ENCODE peak calls at places on chromosome 12, in five cellular contexts. One of them, this sample, is unnamed.

GRCh38 chr12:34033628-34034296 is 11.5 kb downstream of the ALG10 start:
- DNase-seq in CD8-positive, alpha-beta T cell: no peak
- DNase-seq in neural progenitor cell: peak
- DNase-seq in Peyer's patch: no peak
- DNase-seq in tibial artery: no peak
- DNase-seq in this sample: no peak

GRCh38 chr12:25241171-25242020 is 9.3 kb downstream of the KRAS start:
- DNase-seq in tibial artery: no peak
- DNase-seq in CD8-positive, alpha-beta T cell: no peak
- DNase-seq in neural progenitor cell: peak
- DNase-seq in Peyer's patch: no peak
- DNase-seq in this sample: no peak

GRCh38 chr12:62006076-62006732 is 254.0 kb upstream of the USP15 start:
- DNase-seq in tibial artery: no peak
- DNase-seq in Peyer's patch: peak
- DNase-seq in neural progenitor cell: peak
- DNase-seq in CD8-positive, alpha-beta T cell: no peak
- DNase-seq in this sample: no peak

GRCh38 chr12:59056931-59057330 is 136.6 kb upstream of the LRIG3 start:
- DNase-seq in Peyer's patch: no peak
- DNase-seq in CD8-positive, alpha-beta T cell: no peak
- DNase-seq in neural progenitor cell: no peak
- DNase-seq in tibial artery: no peak
- DNase-seq in this sample: no peak

GRCh38 chr12:123384318-123384993 is 524 bp downstream of the KMT5A start:
- DNase-seq in neural progenitor cell: peak
- DNase-seq in Peyer's patch: peak
- DNase-seq in tibial artery: peak
- DNase-seq in CD8-positive, alpha-beta T cell: no peak
- DNase-seq in this sample: peak

GRCh38 chr12:4857472-4858291 is 52.0 kb upstream of the KCNA1 start:
- DNase-seq in neural progenitor cell: peak
- DNase-seq in CD8-positive, alpha-beta T cell: peak
- DNase-seq in Peyer's patch: peak
- DNase-seq in tibial artery: peak
- DNase-seq in this sample: peak

GRCh38 chr12:53892760-53893159 is 45.9 kb upstream of the HOXC13 start:
- DNase-seq in tibial artery: no peak
- DNase-seq in CD8-positive, alpha-beta T cell: no peak
- DNase-seq in neural progenitor cell: no peak
- DNase-seq in Peyer's patch: no peak
- DNase-seq in this sample: no peak

GRCh38 chr12:120231316-120232011 is 30.6 kb upstream of the RPLP0 start:
- DNase-seq in tibial artery: no peak
- DNase-seq in neural progenitor cell: no peak
- DNase-seq in Peyer's patch: peak
- DNase-seq in CD8-positive, alpha-beta T cell: peak
- DNase-seq in this sample: no peak

GRCh38 chr12:54060975-54061778 is 7.5 kb downstream of the HOXC4 start:
- DNase-seq in Peyer's patch: no peak
- DNase-seq in neural progenitor cell: no peak
- DNase-seq in CD8-positive, alpha-beta T cell: no peak
- DNase-seq in tibial artery: no peak
- DNase-seq in this sample: no peak

GRCh38 chr12:105067511-105068031 is 16.7 kb downstream of the ALDH1L2 start:
- DNase-seq in tibial artery: no peak
- DNase-seq in CD8-positive, alpha-beta T cell: no peak
- DNase-seq in Peyer's patch: no peak
- DNase-seq in neural progenitor cell: no peak
- DNase-seq in this sample: no peak

GRCh38 chr12:108117902-108118301 is 11.2 kb upstream of the WSCD2 start:
- DNase-seq in tibial artery: no peak
- DNase-seq in CD8-positive, alpha-beta T cell: no peak
- DNase-seq in Peyer's patch: no peak
- DNase-seq in neural progenitor cell: no peak
- DNase-seq in this sample: no peak

GRCh38 chr12:105477873-105478272 is 147.4 kb downstream of the C12orf75 start:
- DNase-seq in neural progenitor cell: no peak
- DNase-seq in Peyer's patch: no peak
- DNase-seq in CD8-positive, alpha-beta T cell: no peak
- DNase-seq in tibial artery: no peak
- DNase-seq in this sample: no peak

GRCh38 chr12:62738611-62739010 is 196.3 kb downstream of the PPM1H start:
- DNase-seq in neural progenitor cell: no peak
- DNase-seq in tibial artery: no peak
- DNase-seq in CD8-positive, alpha-beta T cell: no peak
- DNase-seq in Peyer's patch: no peak
- DNase-seq in this sample: no peak

GRCh38 chr12:24838531-24838950 is 110.4 kb downstream of the BCAT1 start:
- DNase-seq in CD8-positive, alpha-beta T cell: no peak
- DNase-seq in neural progenitor cell: no peak
- DNase-seq in tibial artery: peak
- DNase-seq in Peyer's patch: peak
- DNase-seq in this sample: no peak

GRCh38 chr12:3213171-3213570 is 136.0 kb downstream of the TSPAN9 start:
- DNase-seq in CD8-positive, alpha-beta T cell: no peak
- DNase-seq in Peyer's patch: no peak
- DNase-seq in tibial artery: no peak
- DNase-seq in neural progenitor cell: peak
- DNase-seq in this sample: no peak

GRCh38 chr12:25186038-25186787 is 8.7 kb downstream of the DNAI7 start:
- DNase-seq in Peyer's patch: no peak
- DNase-seq in tibial artery: no peak
- DNase-seq in neural progenitor cell: no peak
- DNase-seq in CD8-positive, alpha-beta T cell: no peak
- DNase-seq in this sample: no peak

GRCh38 chr12:54277823-54278276 is 2.1 kb downstream of the CBX5 start:
- DNase-seq in tibial artery: no peak
- DNase-seq in CD8-positive, alpha-beta T cell: no peak
- DNase-seq in neural progenitor cell: no peak
- DNase-seq in Peyer's patch: no peak
- DNase-seq in this sample: no peak

GRCh38 chr12:3123729-3124128 is 46.5 kb downstream of the TSPAN9 start:
- DNase-seq in tibial artery: no peak
- DNase-seq in Peyer's patch: no peak
- DNase-seq in CD8-positive, alpha-beta T cell: no peak
- DNase-seq in neural progenitor cell: no peak
- DNase-seq in this sample: no peak

GRCh38 chr12:114904254-114905003 is 220.5 kb upstream of the TBX3 start:
- DNase-seq in tibial artery: no peak
- DNase-seq in CD8-positive, alpha-beta T cell: no peak
- DNase-seq in Peyer's patch: no peak
- DNase-seq in neural progenitor cell: no peak
- DNase-seq in this sample: no peak

GRCh38 chr12:121812320-121812871 is 8.6 kb downstream of the SETD1B start:
- DNase-seq in CD8-positive, alpha-beta T cell: no peak
- DNase-seq in neural progenitor cell: peak
- DNase-seq in Peyer's patch: peak
- DNase-seq in tibial artery: peak
- DNase-seq in this sample: no peak

GRCh38 chr12:6542209-6543009 is 8.1 kb downstream of the GAPDH start:
- DNase-seq in Peyer's patch: peak
- DNase-seq in tibial artery: no peak
- DNase-seq in neural progenitor cell: no peak
- DNase-seq in CD8-positive, alpha-beta T cell: no peak
- DNase-seq in this sample: no peak

GRCh38 chr12:81128930-81129554 is 51.2 kb downstream of the ACSS3 start:
- DNase-seq in neural progenitor cell: peak
- DNase-seq in CD8-positive, alpha-beta T cell: no peak
- DNase-seq in tibial artery: no peak
- DNase-seq in Peyer's patch: peak
- DNase-seq in this sample: no peak

GRCh38 chr12:19683178-19683927 is 244.1 kb downstream of the AEBP2 start:
- DNase-seq in Peyer's patch: no peak
- DNase-seq in CD8-positive, alpha-beta T cell: no peak
- DNase-seq in neural progenitor cell: no peak
- DNase-seq in tibial artery: no peak
- DNase-seq in this sample: no peak

GRCh38 chr12:67018105-67018504 is 251.1 kb upstream of the CAND1 start:
- DNase-seq in CD8-positive, alpha-beta T cell: no peak
- DNase-seq in Peyer's patch: no peak
- DNase-seq in tibial artery: no peak
- DNase-seq in neural progenitor cell: peak
- DNase-seq in this sample: no peak

GRCh38 chr12:122721057-122721545 is 4.5 kb upstream of the HCAR3 start:
- DNase-seq in neural progenitor cell: no peak
- DNase-seq in CD8-positive, alpha-beta T cell: no peak
- DNase-seq in Peyer's patch: peak
- DNase-seq in tibial artery: no peak
- DNase-seq in this sample: no peak

GRCh38 chr12:55728932-55729591 is at the start of gene CD63:
- DNase-seq in CD8-positive, alpha-beta T cell: peak
- DNase-seq in tibial artery: peak
- DNase-seq in neural progenitor cell: peak
- DNase-seq in Peyer's patch: peak
- DNase-seq in this sample: peak

GRCh38 chr12:30905483-30906009 is 21.0 kb upstream of the TSPAN11 start:
- DNase-seq in CD8-positive, alpha-beta T cell: no peak
- DNase-seq in Peyer's patch: no peak
- DNase-seq in neural progenitor cell: peak
- DNase-seq in tibial artery: no peak
- DNase-seq in this sample: no peak

GRCh38 chr12:2140858-2141519 is 88.2 kb downstream of the CACNA1C start:
- DNase-seq in CD8-positive, alpha-beta T cell: no peak
- DNase-seq in Peyer's patch: no peak
- DNase-seq in tibial artery: no peak
- DNase-seq in neural progenitor cell: no peak
- DNase-seq in this sample: no peak

GRCh38 chr12:98471085-98471484 is 44.3 kb upstream of the TMPO start:
- DNase-seq in neural progenitor cell: no peak
- DNase-seq in tibial artery: no peak
- DNase-seq in CD8-positive, alpha-beta T cell: no peak
- DNase-seq in Peyer's patch: no peak
- DNase-seq in this sample: no peak

GRCh38 chr12:22743700-22744099 is 118.7 kb downstream of the ETNK1 start:
- DNase-seq in neural progenitor cell: no peak
- DNase-seq in CD8-positive, alpha-beta T cell: no peak
- DNase-seq in tibial artery: no peak
- DNase-seq in Peyer's patch: no peak
- DNase-seq in this sample: no peak

GRCh38 chr12:70849265-70849960 is 71.1 kb downstream of the PTPRR start:
- DNase-seq in neural progenitor cell: no peak
- DNase-seq in tibial artery: no peak
- DNase-seq in Peyer's patch: no peak
- DNase-seq in CD8-positive, alpha-beta T cell: no peak
- DNase-seq in this sample: no peak

GRCh38 chr12:132003846-132004245 is 54.1 kb downstream of the EP400 start:
- DNase-seq in tibial artery: no peak
- DNase-seq in Peyer's patch: no peak
- DNase-seq in neural progenitor cell: no peak
- DNase-seq in CD8-positive, alpha-beta T cell: no peak
- DNase-seq in this sample: no peak

GRCh38 chr12:72134934-72135333 is 137.2 kb upstream of the TRHDE start:
- DNase-seq in neural progenitor cell: no peak
- DNase-seq in CD8-positive, alpha-beta T cell: no peak
- DNase-seq in tibial artery: no peak
- DNase-seq in Peyer's patch: no peak
- DNase-seq in this sample: no peak

GRCh38 chr12:72139411-72139810 is 132.8 kb upstream of the TRHDE start:
- DNase-seq in Peyer's patch: no peak
- DNase-seq in CD8-positive, alpha-beta T cell: no peak
- DNase-seq in tibial artery: no peak
- DNase-seq in neural progenitor cell: no peak
- DNase-seq in this sample: no peak

GRCh38 chr12:72136792-72137191 is 135.4 kb upstream of the TRHDE start:
- DNase-seq in Peyer's patch: no peak
- DNase-seq in tibial artery: no peak
- DNase-seq in neural progenitor cell: no peak
- DNase-seq in CD8-positive, alpha-beta T cell: no peak
- DNase-seq in this sample: no peak

DNA sequence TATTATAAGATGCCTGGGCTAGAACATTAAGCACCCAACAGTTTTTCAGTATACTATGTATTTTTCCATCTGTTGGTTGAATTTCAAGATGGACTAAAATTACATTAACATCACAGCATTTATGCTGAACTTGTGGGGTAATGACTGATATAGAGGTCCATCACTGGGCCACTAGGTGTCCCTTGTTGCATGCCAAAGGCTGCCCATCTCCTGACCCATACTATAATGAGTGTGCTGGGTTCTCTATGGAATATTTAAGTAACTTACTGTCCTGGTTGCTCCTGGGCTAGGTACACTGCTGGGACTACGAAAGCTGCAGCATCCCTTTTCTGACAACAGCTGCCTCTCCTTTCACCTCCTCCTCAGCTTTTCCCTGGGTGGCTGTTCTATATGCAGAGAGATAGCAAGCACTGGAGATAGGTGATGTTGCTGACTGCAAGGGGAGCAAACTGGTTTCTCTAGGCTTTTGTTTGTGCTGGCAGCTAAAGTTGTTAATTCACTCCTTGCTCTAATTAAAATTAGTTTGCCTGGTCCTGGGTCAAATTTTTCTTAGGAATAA is 138.6 kb upstream of the TRHDE start:
- DNase-seq in neural progenitor cell: peak
- DNase-seq in Peyer's patch: no peak
- DNase-seq in tibial artery: no peak
- DNase-seq in CD8-positive, alpha-beta T cell: no peak
- DNase-seq in this sample: no peak
- TF ChIP-seq CTCF in neural progenitor cell: peak
- TF ChIP-seq CTCF in Peyer's patch: no peak
- TF ChIP-seq CTCF in tibial artery: no peak
- TF ChIP-seq CTCF in CD8-positive, alpha-beta T cell: no peak
- TF ChIP-seq CTCF in this sample: no peak

DNA sequence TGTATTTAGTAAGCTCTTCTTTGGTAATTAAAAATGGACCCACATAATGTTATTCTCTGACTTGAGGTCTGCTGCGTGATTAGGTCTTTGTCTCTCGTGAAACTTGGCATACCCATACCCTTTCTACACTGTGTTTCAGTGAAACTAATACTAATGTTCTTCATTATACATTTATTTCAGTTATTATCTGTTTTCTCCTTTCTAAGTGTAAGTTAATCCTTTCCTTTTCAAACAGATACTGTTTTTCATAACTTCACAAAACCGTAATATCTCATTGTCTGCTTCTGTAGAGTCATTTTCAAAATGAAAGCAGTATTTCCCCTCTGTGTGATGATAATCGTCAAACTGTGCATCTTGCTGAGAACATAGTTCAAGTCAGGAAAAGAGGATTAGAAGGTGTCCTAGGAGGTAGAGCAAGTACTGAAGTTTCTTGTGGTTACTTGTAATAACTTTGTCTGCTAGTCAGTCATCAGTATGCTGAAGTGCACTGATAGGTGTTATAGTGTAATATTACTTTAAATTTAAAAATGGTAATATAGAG is 15.9 kb downstream of the PYROXD1 start:
- DNase-seq in Peyer's patch: no peak
- DNase-seq in tibial artery: no peak
- DNase-seq in CD8-positive, alpha-beta T cell: no peak
- DNase-seq in neural progenitor cell: no peak
- DNase-seq in this sample: no peak
- TF ChIP-seq CTCF in Peyer's patch: no peak
- TF ChIP-seq CTCF in tibial artery: no peak
- TF ChIP-seq CTCF in CD8-positive, alpha-beta T cell: no peak
- TF ChIP-seq CTCF in neural progenitor cell: no peak
- TF ChIP-seq CTCF in this sample: no peak

GRCh38 chr12:47082283-47082962 is 2.7 kb upstream of the AMIGO2 start:
- DNase-seq in Peyer's patch: no peak
- DNase-seq in neural progenitor cell: no peak
- DNase-seq in tibial artery: no peak
- DNase-seq in CD8-positive, alpha-beta T cell: no peak
- DNase-seq in this sample: no peak
- TF ChIP-seq CTCF in Peyer's patch: no peak
- TF ChIP-seq CTCF in neural progenitor cell: no peak
- TF ChIP-seq CTCF in tibial artery: no peak
- TF ChIP-seq CTCF in CD8-positive, alpha-beta T cell: no peak
- TF ChIP-seq CTCF in this sample: no peak

GRCh38 chr12:109462868-109463692 is 14.0 kb downstream of the KCTD10 start:
- DNase-seq in neural progenitor cell: peak
- DNase-seq in CD8-positive, alpha-beta T cell: no peak
- DNase-seq in tibial artery: peak
- DNase-seq in Peyer's patch: peak
- DNase-seq in this sample: no peak
- TF ChIP-seq CTCF in neural progenitor cell: no peak
- TF ChIP-seq CTCF in CD8-positive, alpha-beta T cell: no peak
- TF ChIP-seq CTCF in tibial artery: no peak
- TF ChIP-seq CTCF in Peyer's patch: no peak
- TF ChIP-seq CTCF in this sample: no peak

This sample was measured in progenitor cell of endocrine pancreas.